ENCODE peak calls at places on chromosomes 7 and 10, in seven cellular contexts. W, R, M, C, N, S and H are unnamed samples.

GRCh38 chr7:101857358-101857794 is 40.0 kb downstream of the CUX1 start:
- DNase-seq in W (no peak), R (no peak), M (no peak), C (no peak), N (no peak), S (no peak), H (no peak)

GRCh38 chr7:711967-712600 is 14.4 kb upstream of the DNAAF5 start:
- DNase-seq in W (no peak), R (no peak), M (peak), C (no peak), N (no peak), S (peak), H (no peak)

GRCh38 chr7:82578430-82578829 is 134.9 kb upstream of the CACNA2D1 start:
- DNase-seq in W (no peak), R (no peak), M (no peak), C (no peak), N (peak), S (no peak), H (no peak)

GRCh38 chr7:132066776-132067175 is 509.5 kb downstream of the PLXNA4 start:
- DNase-seq in W (no peak), R (no peak), M (peak), C (peak), N (no peak), S (peak), H (no peak)

GRCh38 chr10:21174670-21175495 is 277.8 kb upstream of the NEBL start:
- DNase-seq in W (no peak), R (peak), M (no peak), C (no peak), N (no peak), S (no peak), H (no peak)

GRCh38 chr10:78779339-78779955 is 289.3 kb upstream of the ZMIZ1 start:
- DNase-seq in W (peak), R (no peak), M (peak), C (no peak), N (peak), S (no peak), H (no peak)

GRCh38 chr10:50624866-50625491 is 1.2 kb upstream of the SGMS1 start:
- DNase-seq in W (peak), R (peak), M (peak), C (peak), N (peak), S (peak), H (peak)

GRCh38 chr7:55180821-55181542 is 162.2 kb downstream of the EGFR start:
- DNase-seq in W (peak), R (no peak), M (no peak), C (no peak), N (no peak), S (no peak), H (no peak)

GRCh38 chr10:49094707-49095106 is 20.6 kb downstream of the VSTM4 start:
- DNase-seq in W (no peak), R (no peak), M (peak), C (no peak), N (no peak), S (peak), H (no peak)

GRCh38 chr7:106613279-106613678 is 47.7 kb downstream of the CCDC71L start:
- DNase-seq in W (no peak), R (no peak), M (no peak), C (no peak), N (no peak), S (no peak), H (no peak)
- TF ChIP-seq POLR2A in W (no peak), R (no peak), M (no peak), C (no peak), N (no peak), S (no peak), H (no peak)

DNA sequence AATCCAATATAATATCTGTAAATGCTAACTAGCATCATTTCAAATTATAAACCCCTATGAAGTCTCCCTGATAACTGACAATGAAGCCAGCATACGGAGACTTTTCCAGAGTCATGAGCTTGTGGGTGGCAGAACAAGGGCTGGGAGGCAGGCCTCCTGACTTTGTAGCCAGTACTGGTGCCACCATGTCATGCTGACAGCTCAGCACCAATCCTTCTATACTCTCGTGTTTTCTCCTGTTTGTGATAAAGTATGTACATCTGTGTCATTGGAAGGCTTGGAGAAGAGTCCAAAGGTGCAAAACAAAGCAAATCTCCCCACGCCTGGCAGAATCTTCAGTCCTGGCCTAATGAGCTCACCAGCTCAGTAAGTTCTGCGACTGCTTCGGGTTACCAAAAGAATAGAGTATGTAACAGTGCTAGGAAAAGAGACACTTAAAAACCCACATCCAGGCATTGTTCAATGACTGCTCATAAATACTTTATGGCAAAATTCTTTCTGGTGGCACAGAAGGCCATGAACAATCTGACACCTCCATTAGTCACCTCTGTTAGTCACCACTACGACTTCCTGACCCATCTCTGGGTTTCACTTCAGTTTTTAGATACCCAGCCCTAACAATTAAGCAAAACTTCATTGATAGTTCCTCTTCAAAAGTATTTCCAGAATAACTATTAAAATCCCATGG is 24.5 kb downstream of the STEAP1 start:
- DNase-seq in W (no peak), R (no peak), M (no peak), C (no peak), N (peak), S (no peak), H (no peak)
- H3K4me3 ChIP-seq in W (no peak), R (no peak), M (no peak), C (no peak), N (no peak), S (no peak), H (no peak)

GRCh38 chr7:74288034-74288881 is 949 bp upstream of the CLIP2 start:
- DNase-seq in W (no peak), R (no peak), M (no peak), C (no peak), N (no peak), S (no peak), H (no peak)

GRCh38 chr7:74289660-74290589 is 718 bp downstream of the CLIP2 start:
- DNase-seq in W (peak), R (no peak), M (peak), C (no peak), N (peak), S (peak), H (no peak)

GRCh38 chr7:74289018-74289659 is at the start of gene CLIP2:
- DNase-seq in W (peak), R (peak), M (peak), C (peak), N (peak), S (peak), H (peak)

GRCh38 chr7:74286131-74286530 is 3.1 kb upstream of the CLIP2 start:
- DNase-seq in W (no peak), R (peak), M (no peak), C (no peak), N (no peak), S (no peak), H (no peak)

GRCh38 chr7:74287303-74288033 is 1.7 kb upstream of the CLIP2 start:
- DNase-seq in W (peak), R (no peak), M (no peak), C (no peak), N (no peak), S (no peak), H (no peak)
- TF ChIP-seq POLR2A in W (no peak), R (no peak), M (no peak), C (no peak), N (no peak), S (no peak), H (no peak)

GRCh38 chr7:75963383-75963995 is 30.9 kb downstream of the TMEM120A start:
- DNase-seq in W (no peak), R (no peak), M (no peak), C (no peak), N (no peak), S (peak), H (no peak)
- H3K4me3 ChIP-seq in W (no peak), R (no peak), M (no peak), C (no peak), N (no peak), S (no peak), H (no peak)

DNA sequence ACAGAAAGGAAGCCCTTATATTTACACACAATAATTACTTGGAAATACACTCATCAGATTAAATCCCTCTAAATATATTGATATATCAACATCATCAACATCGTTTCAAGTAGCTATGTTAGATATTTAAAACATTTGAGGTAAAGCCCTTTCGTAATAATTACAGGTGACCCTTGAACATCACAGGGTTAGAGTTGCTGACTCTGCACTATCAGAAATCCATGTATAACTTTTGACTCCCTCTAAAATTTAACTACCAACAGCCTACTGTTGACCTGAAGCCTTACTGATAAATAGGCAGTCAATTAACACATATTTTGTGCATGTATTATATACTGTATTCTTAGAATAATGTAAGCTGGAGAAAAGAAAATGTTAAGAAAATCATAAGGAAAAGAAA is 34.6 kb upstream of the LRRN3 start:
- DNase-seq in W (no peak), R (no peak), M (no peak), C (no peak), N (no peak), S (no peak), H (no peak)
- TF ChIP-seq POLR2A in W (no peak), R (no peak), M (no peak), C (no peak), N (no peak), S (no peak), H (no peak)